ENCODE peak calls at places on chromosome 18, in six cellular contexts. One of them, this sample, is unnamed.

GRCh38 chr18:51278045-51278649 is 80.7 kb upstream of the MEX3C start:
- DNase-seq in ovary: no peak
- DNase-seq in hepatocyte: peak; percentile 26
- DNase-seq in Peyer's patch: no peak
- DNase-seq in right atrium auricular region: no peak
- DNase-seq in pancreas: peak; percentile 51
- DNase-seq in this sample: peak; percentile 32

GRCh38 chr18:5467666-5468065 is 76.1 kb downstream of the EPB41L3 start:
- DNase-seq in ovary: no peak
- DNase-seq in hepatocyte: no peak
- DNase-seq in Peyer's patch: no peak
- DNase-seq in right atrium auricular region: no peak
- DNase-seq in pancreas: no peak
- DNase-seq in this sample: no peak

GRCh38 chr18:49072940-49073339 is 122.2 kb upstream of the SMAD7 start:
- DNase-seq in ovary: no peak
- DNase-seq in hepatocyte: no peak
- DNase-seq in Peyer's patch: no peak
- DNase-seq in right atrium auricular region: no peak
- DNase-seq in pancreas: no peak
- DNase-seq in this sample: no peak

GRCh38 chr18:36402765-36403396 is 105.4 kb downstream of the FHOD3 start:
- DNase-seq in ovary: peak; percentile 46
- DNase-seq in hepatocyte: no peak
- DNase-seq in Peyer's patch: no peak
- DNase-seq in right atrium auricular region: peak; percentile 85
- DNase-seq in pancreas: no peak
- DNase-seq in this sample: no peak

GRCh38 chr18:9711361-9712129 is 3.4 kb downstream of the RAB31 start:
- DNase-seq in ovary: peak; percentile 33
- DNase-seq in hepatocyte: no peak
- DNase-seq in Peyer's patch: no peak
- DNase-seq in right atrium auricular region: no peak
- DNase-seq in pancreas: no peak
- DNase-seq in this sample: no peak

GRCh38 chr18:11027862-11028261 is 121.5 kb downstream of the PIEZO2 start:
- DNase-seq in ovary: no peak
- DNase-seq in hepatocyte: no peak
- DNase-seq in Peyer's patch: no peak
- DNase-seq in right atrium auricular region: no peak
- DNase-seq in pancreas: no peak
- DNase-seq in this sample: no peak

GRCh38 chr18:59874166-59874565 is 25.6 kb upstream of the PMAIP1 start:
- DNase-seq in ovary: no peak
- DNase-seq in hepatocyte: peak; percentile 33
- DNase-seq in Peyer's patch: no peak
- DNase-seq in right atrium auricular region: no peak
- DNase-seq in pancreas: no peak
- DNase-seq in this sample: peak; percentile 89

GRCh38 chr18:11909597-11910026 is 1.5 kb upstream of the MPPE1 start:
- DNase-seq in ovary: peak; percentile 42
- DNase-seq in hepatocyte: peak; percentile 37
- DNase-seq in Peyer's patch: no peak
- DNase-seq in right atrium auricular region: no peak
- DNase-seq in pancreas: no peak
- DNase-seq in this sample: no peak

GRCh38 chr18:7946724-7947377 is 379.7 kb downstream of the PTPRM start:
- DNase-seq in ovary: peak; percentile 55
- DNase-seq in hepatocyte: peak; percentile 73
- DNase-seq in Peyer's patch: peak; percentile 82
- DNase-seq in right atrium auricular region: no peak
- DNase-seq in pancreas: peak; percentile 22
- DNase-seq in this sample: peak; percentile 95

DNA sequence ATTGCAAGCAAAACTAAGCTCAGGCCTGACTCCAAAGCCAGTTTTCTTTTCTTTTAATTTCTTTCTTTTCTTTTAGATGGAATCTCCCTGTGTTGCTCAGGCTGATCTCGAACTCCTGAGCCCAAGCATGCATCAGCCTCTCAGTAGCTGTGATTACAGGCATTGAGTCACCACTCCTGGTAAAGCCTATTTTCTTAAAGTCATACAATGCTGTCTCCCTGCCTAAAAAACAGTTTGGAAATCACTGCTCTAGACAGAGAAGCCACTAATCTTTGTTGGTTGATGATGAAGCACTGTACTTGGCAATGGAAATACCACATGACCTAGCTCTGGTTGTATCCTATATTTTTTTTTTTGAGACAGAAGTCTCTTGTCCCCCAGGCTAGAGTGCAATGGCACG is 33.1 kb upstream of the ZNF532 start:
- DNase-seq in ovary: no peak
- DNase-seq in hepatocyte: no peak
- DNase-seq in Peyer's patch: no peak
- DNase-seq in right atrium auricular region: no peak
- DNase-seq in pancreas: no peak
- DNase-seq in this sample: peak; percentile 51
- TF ChIP-seq CTCF in ovary: no peak
- TF ChIP-seq CTCF in hepatocyte: no peak
- TF ChIP-seq CTCF in Peyer's patch: no peak
- TF ChIP-seq CTCF in right atrium auricular region: no peak
- TF ChIP-seq CTCF in pancreas: no peak
- TF ChIP-seq CTCF in this sample: no peak

GRCh38 chr18:26226229-26227050 is at the start of gene TAF4B:
- DNase-seq in ovary: peak; percentile 96
- DNase-seq in hepatocyte: peak; percentile 96
- DNase-seq in Peyer's patch: peak; percentile 92
- DNase-seq in right atrium auricular region: peak; percentile 97
- DNase-seq in pancreas: peak; percentile 93
- DNase-seq in this sample: peak; percentile 92
- H3K4me3 ChIP-seq in ovary: peak within 1 kb of the TSS; percentile 75
- H3K4me3 ChIP-seq in hepatocyte: peak within 1 kb of the TSS; percentile 46
- H3K4me3 ChIP-seq in Peyer's patch: peak within 1 kb of the TSS; percentile 68
- H3K4me3 ChIP-seq in right atrium auricular region: peak within 1 kb of the TSS; percentile 84
- H3K4me3 ChIP-seq in pancreas: peak within 1 kb of the TSS; percentile 90
- H3K4me3 ChIP-seq in this sample: peak within 1 kb of the TSS; percentile 89

DNA sequence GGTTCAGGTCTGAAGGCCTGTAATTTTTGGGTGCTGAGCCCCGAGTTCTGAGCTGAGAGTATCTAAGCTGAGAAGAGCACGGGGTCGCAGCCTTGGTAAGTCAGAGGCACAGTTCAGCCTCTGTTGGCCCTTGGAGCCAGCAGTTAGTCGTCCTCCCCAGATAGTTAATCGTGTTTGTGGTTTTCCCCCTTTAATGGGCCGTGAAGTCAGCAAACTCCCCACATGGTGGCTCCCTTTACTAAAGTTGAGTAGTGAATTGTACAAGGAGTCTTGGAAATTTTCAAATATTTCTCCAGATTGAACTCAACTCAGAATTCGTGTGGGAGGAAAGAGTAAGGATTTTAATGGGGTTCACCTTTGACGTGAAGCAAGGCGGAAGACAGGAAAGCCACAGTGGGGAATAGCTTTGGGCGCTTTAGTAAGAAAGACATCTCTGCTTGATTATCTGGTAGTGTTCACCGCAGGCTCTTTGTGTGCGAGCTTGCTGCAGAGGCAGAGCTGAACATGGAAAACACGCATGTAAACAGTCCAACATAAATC is 2.4 kb upstream of the ADCYAP1 start:
- DNase-seq in ovary: no peak
- DNase-seq in hepatocyte: peak; percentile 23
- DNase-seq in Peyer's patch: no peak
- DNase-seq in right atrium auricular region: no peak
- DNase-seq in pancreas: no peak
- DNase-seq in this sample: peak; percentile 34
- TF ChIP-seq CTCF in ovary: no peak
- TF ChIP-seq CTCF in hepatocyte: peak; percentile 46
- TF ChIP-seq CTCF in Peyer's patch: no peak
- TF ChIP-seq CTCF in right atrium auricular region: peak; percentile 21
- TF ChIP-seq CTCF in pancreas: no peak
- TF ChIP-seq CTCF in this sample: peak; percentile 47

GRCh38 chr18:78323453-78324230 is 656.0 kb upstream of the SALL3 start:
- DNase-seq in ovary: no peak
- DNase-seq in hepatocyte: no peak
- DNase-seq in Peyer's patch: no peak
- DNase-seq in right atrium auricular region: no peak
- DNase-seq in pancreas: no peak
- DNase-seq in this sample: no peak

GRCh38 chr18:78321402-78321801 is 658.2 kb upstream of the SALL3 start:
- DNase-seq in ovary: no peak
- DNase-seq in hepatocyte: no peak
- DNase-seq in Peyer's patch: no peak
- DNase-seq in right atrium auricular region: no peak
- DNase-seq in pancreas: no peak
- DNase-seq in this sample: no peak

GRCh38 chr18:78319934-78320333 is 659.7 kb upstream of the SALL3 start:
- DNase-seq in ovary: no peak
- DNase-seq in hepatocyte: no peak
- DNase-seq in Peyer's patch: no peak
- DNase-seq in right atrium auricular region: no peak
- DNase-seq in pancreas: no peak
- DNase-seq in this sample: no peak

GRCh38 chr18:78319264-78319663 is 660.4 kb upstream of the SALL3 start:
- DNase-seq in ovary: no peak
- DNase-seq in hepatocyte: no peak
- DNase-seq in Peyer's patch: no peak
- DNase-seq in right atrium auricular region: no peak
- DNase-seq in pancreas: no peak
- DNase-seq in this sample: no peak
- H3K4me3 ChIP-seq in ovary: no peak overlapping the region
- H3K4me3 ChIP-seq in hepatocyte: no peak overlapping the region
- H3K4me3 ChIP-seq in Peyer's patch: no peak overlapping the region
- H3K4me3 ChIP-seq in right atrium auricular region: no peak overlapping the region
- H3K4me3 ChIP-seq in pancreas: no peak overlapping the region
- H3K4me3 ChIP-seq in this sample: no peak overlapping the region